ENCODE peak calls at places on chromosomes 2 and 18, in four cellular contexts. B is IMR-90, T is H9, Y is H1. O is an unnamed sample.
A peak's percentile ranks its signal among the peaks of the same experiment; 100 is the strongest.

GRCh38 chr2:160869411-160869810 is 290.8 kb upstream of the TANK start:
- DNase-seq in Y (no peak), T (no peak), B (peak; percentile 94), O (no peak)

GRCh38 chr2:228590681-228591080 is 409.2 kb upstream of the SPHKAP start:
- DNase-seq in Y (no peak), B (no peak), T (no peak), O (no peak)

GRCh38 chr2:68742638-68743037 is 8.0 kb downstream of the ARHGAP25 start:
- DNase-seq in T (no peak), Y (no peak), B (no peak), O (no peak)

GRCh38 chr2:112239862-112240261 is 15.0 kb downstream of the ZC3H8 start:
- DNase-seq in B (no peak), T (no peak), Y (no peak), O (peak; percentile 24)

GRCh38 chr2:159738509-159739390 is 26.4 kb downstream of the MARCHF7 start:
- DNase-seq in Y (no peak), B (no peak), T (no peak), O (peak; percentile 46)

GRCh38 chr18:74519320-74520095 is 14.8 kb upstream of the CNDP1 start:
- DNase-seq in Y (no peak), T (peak; percentile 15), B (no peak), O (no peak)

GRCh38 chr2:186887107-186888090 is 38.4 kb upstream of the ZSWIM2 start:
- DNase-seq in Y (no peak), B (no peak), T (no peak), O (no peak)

GRCh38 chr2:236955675-236956618 is 129.7 kb upstream of the COPS8 start:
- DNase-seq in Y (no peak), T (no peak), B (no peak), O (peak; percentile 97)

GRCh38 chr2:127361929-127362328 is 25.8 kb downstream of the MAP3K2 start:
- DNase-seq in B (peak; percentile 64), T (no peak), Y (no peak), O (no peak)

GRCh38 chr2:9693646-9694045 is 62.8 kb upstream of the YWHAQ start:
- DNase-seq in Y (no peak), B (no peak), T (no peak), O (no peak)

GRCh38 chr18:53785811-53786210 is 438.7 kb downstream of the MBD2 start:
- DNase-seq in Y (no peak), B (no peak), T (no peak), O (no peak)

GRCh38 chr18:29459986-29460385 is 1283.1 kb upstream of the CDH2 start:
- DNase-seq in T (no peak), Y (no peak), B (no peak), O (no peak)

GRCh38 chr2:219244789-219245147 is 476 bp downstream of the GLB1L start:
- DNase-seq in Y (no peak), T (no peak), B (no peak), O (no peak)

GRCh38 chr2:27681844-27682243 is 18.2 kb downstream of the SLC4A1AP start:
- DNase-seq in Y (no peak), B (peak; percentile 51), T (no peak), O (no peak)

GRCh38 chr2:215722125-215722524 is 286.3 kb upstream of the FN1 start:
- DNase-seq in B (peak; percentile 33), Y (no peak), T (no peak), O (no peak)
- H2AK5ac ChIP-seq in B (peak overlapping the region; percentile 76), Y (no peak overlapping the region), T (no peak overlapping the region), O (no peak overlapping the region)

GRCh38 chr2:28949617-28950305 is 31.3 kb upstream of the TOGARAM2 start:
- DNase-seq in B (no peak), T (peak; percentile 39), Y (no peak), O (peak; percentile 63)

GRCh38 chr2:28941008-28941407 is 40.1 kb upstream of the TOGARAM2 start:
- DNase-seq in T (no peak), B (no peak), Y (no peak), O (no peak)

GRCh38 chr2:28948160-28948559 is 32.9 kb upstream of the TOGARAM2 start:
- DNase-seq in T (no peak), B (no peak), Y (no peak), O (no peak)

GRCh38 chr2:28949190-28949589 is 31.9 kb upstream of the TOGARAM2 start:
- DNase-seq in B (no peak), Y (no peak), T (no peak), O (no peak)

DNA sequence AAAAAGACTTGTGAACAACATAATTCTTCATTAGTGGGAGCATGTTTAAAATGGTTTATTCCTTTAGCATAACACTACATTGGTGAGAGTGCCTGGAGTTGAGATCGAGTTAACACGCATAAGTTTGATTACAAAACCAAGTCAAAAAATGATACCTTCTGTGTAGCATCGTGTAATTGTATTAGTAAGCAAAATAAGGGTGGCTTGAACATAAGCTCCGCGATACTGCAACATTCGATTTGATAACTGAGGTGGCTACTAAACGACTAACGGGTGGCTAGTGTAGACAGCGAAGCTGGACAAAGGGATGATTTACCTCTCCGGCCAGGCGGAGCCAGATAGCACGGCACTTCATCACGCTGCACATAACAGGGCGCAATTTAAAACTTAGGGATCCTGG is 36.6 kb upstream of the TOGARAM2 start:
- DNase-seq in Y (no peak), T (no peak), B (no peak), O (no peak)
- H4K5ac ChIP-seq in Y (no peak overlapping the region), T (no peak overlapping the region), B (no peak overlapping the region), O (no peak overlapping the region)

DNA sequence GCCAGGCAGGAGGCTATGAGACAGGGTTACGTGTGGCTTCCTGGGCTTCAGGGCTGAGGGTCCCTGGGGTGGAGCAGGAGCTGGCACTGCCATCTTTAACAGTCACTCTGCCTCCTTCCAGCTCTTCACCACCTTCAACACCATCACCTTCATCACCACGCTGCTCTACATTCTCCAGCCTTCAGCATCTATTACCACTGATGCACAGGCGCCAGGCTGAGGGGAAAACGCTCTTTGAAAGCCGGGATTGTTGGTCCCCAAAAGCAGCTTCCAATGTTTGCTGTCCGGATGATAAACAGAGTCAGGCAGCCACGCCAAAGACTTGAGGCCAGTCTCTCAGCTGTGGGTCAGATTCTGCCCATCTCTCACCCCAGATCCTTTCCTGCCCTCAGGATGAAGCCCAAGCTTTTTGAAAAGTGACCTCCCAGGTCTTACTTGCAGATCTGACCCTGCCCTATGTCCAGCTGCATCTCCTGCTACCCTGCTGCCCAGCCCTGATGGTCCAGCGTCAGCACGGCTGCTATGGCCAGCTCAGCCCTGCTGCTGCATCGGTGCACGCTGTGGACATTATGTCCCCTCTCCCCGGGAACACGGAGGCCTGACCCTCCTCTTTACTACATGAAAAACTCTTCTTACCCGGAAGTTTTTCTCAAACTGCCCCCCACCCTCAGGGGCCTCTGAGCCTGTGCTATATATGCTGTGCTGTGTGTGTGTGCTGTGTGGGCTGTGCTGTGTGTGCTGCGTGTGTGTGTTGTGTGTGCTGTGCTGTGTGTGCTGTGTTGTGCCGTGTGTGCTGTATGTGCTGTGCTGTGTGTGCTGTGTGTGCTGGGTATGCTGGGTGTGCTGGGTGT is 31.2 kb upstream of the MAL start:
- DNase-seq in B (no peak), Y (no peak), T (peak; percentile 3), O (no peak)
- H3K23ac ChIP-seq in B (no peak overlapping the region), Y (no peak overlapping the region), T (no peak overlapping the region), O (no peak overlapping the region)

GRCh38 chr2:85770786-85771409 is 17.1 kb downstream of the ATOH8 start:
- DNase-seq in Y (no peak), B (no peak), T (no peak), O (no peak)

GRCh38 chr2:85772841-85773491 is 19.2 kb downstream of the ATOH8 start:
- DNase-seq in Y (no peak), B (no peak), T (no peak), O (no peak)

GRCh38 chr2:85772019-85772745 is 18.4 kb downstream of the ATOH8 start:
- DNase-seq in B (peak; percentile 100), T (peak; percentile 65), Y (no peak), O (peak; percentile 62)

GRCh38 chr2:85770369-85770768 is 16.6 kb downstream of the ATOH8 start:
- DNase-seq in T (no peak), B (peak; percentile 66), Y (no peak), O (no peak)

GRCh38 chr2:85771486-85771885 is 17.7 kb downstream of the ATOH8 start:
- DNase-seq in B (no peak), T (no peak), Y (no peak), O (no peak)
- H2AK5ac ChIP-seq in B (peak overlapping the region; percentile 99), T (no peak overlapping the region), Y (peak overlapping the region; percentile 53), O (no peak overlapping the region)